ENCODE peak calls at places on chromosomes 12 and 14, in ten cellular contexts. R is astrocyte of the cerebellum, B is body of pancreas, I is psoas muscle, K is progenitor cell of endocrine pancreas, W is fibroblast of the aortic adventitia, D is GM23338, G is pancreas, Q is fibroblast of pulmonary artery, H is HFF-Myc. M is an unnamed sample.
A peak's percentile ranks its signal among the peaks of the same experiment; 100 is the strongest.

GRCh38 chr14:37985826-37986470 is 221.8 kb upstream of the SSTR1 start:
- DNase-seq in K (peak; percentile 12), B (peak; percentile 59), W (peak; percentile 28), D (peak; percentile 90), R (peak; percentile 34), G (no peak), Q (peak; percentile 73), H (peak; percentile 46), I (no peak), M (no peak)

GRCh38 chr12:119803391-119803791 is 73.7 kb downstream of the CIT start:
- DNase-seq in G (no peak), Q (peak; percentile 29), H (peak; percentile 12), B (peak; percentile 11), W (peak; percentile 65), D (peak; percentile 88), R (peak; percentile 45), I (peak; percentile 16), K (peak; percentile 12), M (no peak)

GRCh38 chr14:78598046-78598652 is 428.0 kb downstream of the NRXN3 start:
- DNase-seq in H (peak; percentile 24), G (peak; percentile 19), Q (peak; percentile 61), W (peak; percentile 69), B (peak; percentile 44), K (peak; percentile 53), I (peak; percentile 27), D (peak; percentile 89), R (peak; percentile 33), M (peak; percentile 67)

GRCh38 chr12:130832561-130833209 is 6.4 kb downstream of the STX2 start:
- DNase-seq in R (no peak), W (peak; percentile 49), G (no peak), I (peak; percentile 57), H (no peak), B (no peak), Q (peak; percentile 56), D (no peak), K (no peak), M (no peak)

GRCh38 chr12:79782197-79782890 is 91.6 kb upstream of the PAWR start:
- DNase-seq in W (peak; percentile 85), I (no peak), K (no peak), B (no peak), H (no peak), D (no peak), R (peak; percentile 34), Q (peak; percentile 63), G (no peak), M (no peak)

GRCh38 chr12:51171884-51172514 is 936 bp downstream of the TFCP2 start:
- DNase-seq in W (peak; percentile 35), Q (peak; percentile 25), H (no peak), B (no peak), I (no peak), G (no peak), K (no peak), R (no peak), D (peak; percentile 45), M (no peak)

GRCh38 chr14:68364823-68365222 is 428.0 kb downstream of the ZFP36L1 start:
- DNase-seq in Q (peak; percentile 36), D (peak; percentile 50), W (no peak), G (no peak), B (no peak), I (no peak), K (no peak), H (no peak), R (no peak), M (no peak)

GRCh38 chr12:69933115-69933552 is 108.1 kb downstream of the MYRFL start:
- DNase-seq in I (no peak), Q (no peak), H (no peak), G (no peak), K (no peak), B (no peak), D (peak; percentile 89), R (no peak), W (no peak), M (no peak)

GRCh38 chr12:46382425-46382973 is 9.9 kb upstream of the SLC38A2 start:
- DNase-seq in B (peak; percentile 46), R (no peak), I (no peak), G (no peak), D (no peak), K (no peak), W (no peak), Q (no peak), H (no peak), M (no peak)

GRCh38 chr12:46384451-46385301 is 12.1 kb upstream of the SLC38A2 start:
- DNase-seq in D (no peak), R (no peak), K (no peak), W (peak; percentile 66), I (no peak), Q (peak; percentile 77), G (no peak), B (no peak), H (no peak), M (no peak)

GRCh38 chr12:46383654-46384450 is 11.3 kb upstream of the SLC38A2 start:
- DNase-seq in W (peak; percentile 98), G (peak; percentile 88), B (peak; percentile 92), Q (peak; percentile 98), K (no peak), D (peak; percentile 53), H (no peak), R (peak; percentile 85), I (peak; percentile 95), M (no peak)

GRCh38 chr12:46380881-46381280 is 8.3 kb upstream of the SLC38A2 start:
- DNase-seq in G (no peak), I (no peak), Q (peak; percentile 64), K (no peak), D (no peak), W (no peak), B (no peak), H (no peak), R (no peak), M (no peak)

GRCh38 chr12:46382974-46383653 is 10.5 kb upstream of the SLC38A2 start:
- DNase-seq in K (peak; percentile 86), R (peak; percentile 92), I (peak; percentile 97), D (peak; percentile 95), W (peak; percentile 97), B (peak; percentile 97), Q (peak; percentile 98), H (peak; percentile 82), G (peak; percentile 97), M (peak; percentile 88)
- TF ChIP-seq CTCF in K (peak; percentile 24), R (peak; percentile 3), I (no peak), D (peak; percentile 13), W (peak; percentile 0), B (peak; percentile 43), Q (no peak), H (peak; percentile 5), G (no peak), M (peak; percentile 19)

DNA sequence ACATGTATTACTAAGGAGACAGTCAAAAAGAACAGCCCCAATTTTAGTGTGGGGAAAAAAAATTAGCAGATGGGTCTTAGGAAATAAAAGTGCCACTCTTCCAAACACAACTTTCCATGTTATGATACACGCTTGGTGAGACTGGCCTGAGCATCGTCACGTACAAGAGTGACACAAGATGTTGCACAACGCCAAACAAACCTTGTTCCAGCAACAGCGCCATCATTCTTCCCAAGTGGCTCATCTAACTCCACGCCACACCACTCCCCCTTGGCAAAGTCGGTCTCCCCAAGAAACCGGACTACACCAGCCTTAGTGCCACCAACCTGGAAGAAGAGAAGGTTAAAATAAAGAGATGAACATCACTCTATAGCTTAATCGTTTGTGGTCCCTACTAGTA is 58.7 kb downstream of the CLIP1 start:
- DNase-seq in K (no peak), B (no peak), I (peak; percentile 72), G (no peak), W (peak; percentile 38), H (no peak), R (no peak), Q (no peak), D (no peak), M (no peak)
- TF ChIP-seq CTCF in K (no peak), B (no peak), I (no peak), G (no peak), W (no peak), H (no peak), R (no peak), Q (no peak), D (no peak), M (no peak)

DNA sequence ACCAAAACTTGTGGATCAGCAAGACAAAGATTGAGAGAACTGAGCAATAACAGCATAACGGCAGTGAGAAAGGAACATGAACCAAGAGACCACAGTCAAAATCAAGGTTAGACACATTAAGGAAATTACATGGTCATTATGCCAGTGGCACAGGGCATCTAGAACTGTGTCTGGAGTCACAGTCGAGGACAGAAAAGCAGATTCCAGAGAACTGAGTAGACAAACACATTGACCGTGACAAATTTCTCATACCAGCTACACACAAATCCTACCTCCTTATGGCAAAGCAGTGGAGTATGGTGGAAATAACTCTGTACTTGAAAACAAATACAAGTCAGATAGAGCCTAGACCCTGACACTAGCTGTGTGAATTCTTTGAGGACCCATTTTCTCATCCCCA is 367.3 kb downstream of the DUSP6 start:
- DNase-seq in W (no peak), B (no peak), R (no peak), G (no peak), Q (no peak), K (no peak), I (no peak), D (no peak), H (no peak), M (no peak)
- TF ChIP-seq CTCF in W (no peak), B (no peak), R (no peak), G (no peak), Q (no peak), K (no peak), I (no peak), D (no peak), H (no peak), M (no peak)

GRCh38 chr12:53602176-53602942 is 23.8 kb downstream of the ATF7 start:
- DNase-seq in K (no peak), R (no peak), G (no peak), W (no peak), I (no peak), Q (no peak), B (no peak), D (no peak), H (no peak), M (no peak)

GRCh38 chr12:53596920-53597363 is 29.2 kb downstream of the ATF7 start:
- DNase-seq in G (no peak), R (peak; percentile 70), D (no peak), W (peak; percentile 61), B (no peak), Q (peak; percentile 64), H (peak; percentile 55), I (no peak), K (no peak), M (no peak)

GRCh38 chr12:53600490-53601295 is 25.5 kb downstream of the ATF7 start:
- DNase-seq in H (no peak), K (no peak), W (no peak), B (no peak), Q (no peak), I (no peak), G (no peak), R (no peak), D (no peak), M (no peak)

GRCh38 chr12:53601296-53601847 is 24.8 kb downstream of the ATF7 start:
- DNase-seq in R (no peak), H (no peak), W (no peak), G (no peak), B (no peak), Q (no peak), K (no peak), D (no peak), I (no peak), M (no peak)

DNA sequence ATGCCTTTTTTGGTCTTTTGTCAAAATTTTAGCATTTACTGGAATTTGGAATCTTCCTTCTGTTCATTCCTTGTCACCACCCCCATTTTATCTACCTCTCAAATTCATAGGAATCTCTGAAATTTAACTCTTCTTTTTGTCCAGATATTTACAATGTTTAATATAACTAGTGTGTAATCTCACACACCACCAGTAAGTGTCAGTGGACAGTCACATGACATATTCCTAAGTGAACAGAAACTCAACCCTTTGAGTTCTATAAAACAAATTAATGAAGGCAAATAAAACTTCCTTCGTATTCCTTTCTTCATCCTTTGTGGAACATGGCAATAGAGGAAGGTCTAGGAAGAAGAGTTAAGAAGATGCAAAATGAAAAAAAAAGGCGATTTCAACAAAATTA is 26.6 kb downstream of the ATF7 start:
- DNase-seq in Q (no peak), G (no peak), H (no peak), B (no peak), R (no peak), I (no peak), W (no peak), D (no peak), K (no peak), M (no peak)
- TF ChIP-seq CTCF in Q (no peak), G (no peak), H (no peak), B (no peak), R (no peak), I (peak; percentile 21), W (peak; percentile 34), D (no peak), K (no peak), M (no peak)